ENCODE peak calls at places on chromosomes 7 and 10, in eight cellular contexts. K is ovary, W is lower leg skin, J is left ventricle myocardium inferior, Q is NB4, A is cardiac fibroblast, Z is AG04449, P is GM12878. E is an unnamed sample.

GRCh38 chr7:64625114-64626082 is 40.5 kb upstream of the ZNF107 start:
- DNase-seq in K (no peak), W (no peak), J (no peak), Q (peak; percentile 68), A (peak; percentile 38), Z (no peak), P (no peak), E (no peak)

GRCh38 chr7:64581929-64582894 is 19.3 kb upstream of the ZNF680 start:
- DNase-seq in K (no peak), W (no peak), J (no peak), Q (no peak), A (peak; percentile 39), Z (no peak), P (no peak), E (peak; percentile 97)

GRCh38 chr7:36034020-36034419 is 119.0 kb upstream of the EEPD1 start:
- DNase-seq in K (no peak), W (no peak), J (no peak), Q (no peak), A (peak; percentile 38), Z (peak; percentile 54), P (no peak), E (no peak)

GRCh38 chr10:30687698-30688213 is 58.2 kb upstream of the LYZL2 start:
- DNase-seq in K (no peak), W (peak; percentile 55), J (peak; percentile 64), Q (peak; percentile 72), A (peak; percentile 78), Z (no peak), P (no peak), E (peak; percentile 70)

GRCh38 chr10:7475046-7475860 is 64.4 kb upstream of the SFMBT2 start:
- DNase-seq in K (peak; percentile 69), W (no peak), J (peak; percentile 38), Q (no peak), A (no peak), Z (no peak), P (no peak), E (no peak)

GRCh38 chr7:67346876-67347275 is 350.2 kb downstream of the TYW1 start:
- DNase-seq in K (no peak), W (no peak), J (no peak), Q (no peak), A (no peak), Z (no peak), P (no peak), E (no peak)

GRCh38 chr7:27175005-27175625 is 995 bp upstream of the HOXA10 start:
- DNase-seq in K (peak; percentile 14), W (no peak), J (peak; percentile 6), Q (peak; percentile 74), A (no peak), Z (no peak), P (no peak), E (no peak)

GRCh38 chr7:2353650-2354172 is 916 bp upstream of the EIF3B start:
- DNase-seq in K (peak; percentile 93), W (peak; percentile 87), J (peak; percentile 91), Q (peak; percentile 96), A (peak; percentile 93), Z (peak; percentile 19), P (peak; percentile 63), E (peak; percentile 91)

GRCh38 chr10:12934777-12935176 is 66.7 kb downstream of the CCDC3 start:
- DNase-seq in K (no peak), W (no peak), J (no peak), Q (peak; percentile 85), A (peak; percentile 68), Z (no peak), P (no peak), E (peak; percentile 49)

GRCh38 chr10:102633282-102633681 is 11.0 kb upstream of the TRIM8 start:
- DNase-seq in K (peak; percentile 47), W (no peak), J (peak; percentile 48), Q (peak; percentile 98), A (peak; percentile 77), Z (no peak), P (no peak), E (peak; percentile 92)

GRCh38 chr10:96987842-96988175 is 155.7 kb downstream of the LCOR start:
- DNase-seq in K (no peak), W (no peak), J (no peak), Q (no peak), A (peak; percentile 38), Z (no peak), P (no peak), E (no peak)

GRCh38 chr7:7553386-7553785 is 13.3 kb upstream of the MIOS start:
- DNase-seq in K (no peak), W (no peak), J (no peak), Q (no peak), A (peak; percentile 31), Z (no peak), P (no peak), E (no peak)

GRCh38 chr10:4650572-4650971 is 175.4 kb upstream of the AKR1E2 start:
- DNase-seq in K (no peak), W (peak; percentile 55), J (no peak), Q (no peak), A (peak; percentile 56), Z (no peak), P (no peak), E (no peak)

GRCh38 chr7:50119815-50120637 is 27.0 kb upstream of the ZPBP start:
- DNase-seq in K (no peak), W (no peak), J (no peak), Q (peak; percentile 62), A (no peak), Z (no peak), P (no peak), E (no peak)

GRCh38 chr10:104332243-104333036 is 5.8 kb downstream of the ITPRIP start:
- DNase-seq in K (peak; percentile 17), W (no peak), J (no peak), Q (no peak), A (peak; percentile 36), Z (no peak), P (no peak), E (peak; percentile 49)

GRCh38 chr7:32892521-32893224 is 1.1 kb upstream of the KBTBD2 start:
- DNase-seq in K (peak; percentile 65), W (peak; percentile 45), J (peak; percentile 37), Q (peak; percentile 88), A (peak; percentile 75), Z (no peak), P (no peak), E (peak; percentile 75)

GRCh38 chr10:49398000-49398861 is 2.3 kb upstream of the DRGX start:
- DNase-seq in K (peak; percentile 51), W (no peak), J (peak; percentile 55), Q (peak; percentile 30), A (peak; percentile 44), Z (no peak), P (no peak), E (peak; percentile 48)

GRCh38 chr7:116592445-116592844 is 67.6 kb downstream of the CAV1 start:
- DNase-seq in K (no peak), W (no peak), J (peak; percentile 21), Q (peak; percentile 48), A (no peak), Z (no peak), P (no peak), E (no peak)
- H3K4me3 ChIP-seq in K (no peak overlapping the region), W (no peak overlapping the region), J (peak overlapping the region; percentile 47), Q (no peak overlapping the region), A (no peak overlapping the region), Z (no peak overlapping the region), P (no peak overlapping the region), E (no peak overlapping the region)

GRCh38 chr10:51711519-51711891 is 12.1 kb upstream of the CSTF2T start:
- DNase-seq in K (no peak), W (no peak), J (no peak), Q (no peak), A (no peak), Z (no peak), P (no peak), E (peak; percentile 33)

GRCh38 chr10:51718804-51719291 is 19.5 kb upstream of the CSTF2T start:
- DNase-seq in K (no peak), W (no peak), J (no peak), Q (no peak), A (peak; percentile 59), Z (peak; percentile 72), P (no peak), E (peak; percentile 78)

DNA sequence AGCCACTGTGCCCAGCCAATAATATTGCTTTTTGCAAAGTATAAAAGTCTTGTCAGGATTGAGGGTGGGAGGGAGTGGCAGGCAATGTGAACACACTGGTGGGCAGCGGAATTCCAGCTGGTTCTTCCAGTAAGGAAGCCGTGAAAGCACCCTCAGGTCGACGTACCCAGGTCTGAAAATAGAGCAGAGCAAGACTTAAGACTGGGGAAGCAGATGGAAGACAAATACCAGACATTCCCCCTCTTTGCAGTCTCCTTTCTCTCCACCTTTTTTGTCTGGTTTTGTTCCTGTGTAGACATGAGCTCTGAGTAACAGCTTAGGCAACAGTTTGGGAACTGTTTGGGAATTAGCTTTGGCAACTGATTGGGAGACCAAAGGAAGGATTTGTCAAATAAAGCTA is 17.6 kb upstream of the CSTF2T start:
- DNase-seq in K (no peak), W (no peak), J (no peak), Q (no peak), A (peak; percentile 23), Z (peak; percentile 31), P (no peak), E (peak; percentile 21)
- TF ChIP-seq CTCF in K (no peak), W (no peak), J (no peak), Q (no peak), A (no peak), Z (no peak), P (no peak), E (no peak)

DNA sequence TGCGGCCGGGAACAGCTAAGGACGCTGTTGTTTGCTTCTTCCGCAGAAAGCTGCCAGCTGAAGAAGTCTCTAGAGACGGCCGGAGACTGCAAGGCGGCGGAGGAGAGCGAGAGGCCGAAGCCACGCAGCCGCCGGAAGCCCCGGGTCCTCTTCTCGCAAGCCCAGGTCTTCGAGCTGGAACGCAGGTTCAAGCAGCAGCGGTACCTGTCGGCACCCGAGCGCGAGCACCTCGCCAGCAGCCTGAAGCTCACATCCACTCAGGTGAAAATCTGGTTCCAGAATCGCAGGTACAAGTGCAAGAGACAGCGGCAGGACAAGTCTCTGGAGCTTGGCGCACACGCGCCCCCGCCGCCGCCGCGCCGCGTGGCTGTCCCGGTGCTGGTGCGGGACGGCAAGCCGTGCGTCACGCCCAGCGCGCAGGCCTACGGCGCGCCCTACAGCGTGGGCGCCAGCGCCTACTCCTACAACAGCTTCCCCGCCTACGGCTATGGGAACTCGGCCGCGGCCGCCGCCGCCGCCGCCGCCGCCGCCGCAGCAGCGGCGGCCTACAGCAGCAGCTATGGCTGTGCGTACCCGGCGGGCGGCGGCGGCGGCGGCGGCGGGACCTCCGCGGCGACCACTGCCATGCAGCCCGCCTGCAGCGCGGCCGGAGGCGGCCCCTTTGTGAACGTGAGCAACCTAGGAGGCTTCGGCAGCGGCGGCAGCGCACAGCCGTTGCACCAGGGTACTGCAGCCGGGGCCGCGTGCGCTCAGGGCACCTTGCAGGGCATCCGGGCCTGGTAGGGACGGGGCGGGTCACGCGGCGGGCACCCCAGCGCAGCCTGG is 2.4 kb downstream of the NKX2-3 start:
- DNase-seq in K (no peak), W (no peak), J (no peak), Q (peak; percentile 83), A (no peak), Z (no peak), P (no peak), E (peak; percentile 20)
- H3K4me3 ChIP-seq in K (peak overlapping the region; percentile 17), W (peak overlapping the region; percentile 4), J (peak overlapping the region; percentile 56), Q (peak overlapping the region; percentile 56), A (no peak overlapping the region), Z (no peak overlapping the region), P (no peak overlapping the region), E (no peak overlapping the region)

DNA sequence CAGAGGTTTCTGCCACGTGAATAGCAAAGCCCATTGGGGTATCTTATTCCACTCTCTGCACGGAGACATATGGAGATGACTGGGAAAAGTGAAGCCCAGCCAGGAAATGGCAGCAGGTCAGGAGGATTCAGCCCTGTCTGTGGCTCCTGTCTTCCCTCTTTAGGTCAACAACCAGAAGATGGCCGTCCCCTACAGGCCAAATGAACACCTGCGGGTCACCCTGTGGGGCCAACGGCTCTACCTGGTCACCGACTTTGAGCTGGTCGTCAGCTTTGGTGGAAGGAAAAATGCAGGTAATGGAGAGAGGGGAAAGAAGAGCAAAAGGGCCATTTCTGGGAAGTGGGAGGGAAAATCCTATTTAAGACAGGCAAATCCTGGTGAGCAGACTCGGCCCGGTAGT is 38.3 kb downstream of the EPHB4 start:
- DNase-seq in K (no peak), W (no peak), J (no peak), Q (no peak), A (no peak), Z (no peak), P (no peak), E (no peak)
- TF ChIP-seq CTCF in K (no peak), W (no peak), J (no peak), Q (no peak), A (peak; percentile 16), Z (no peak), P (no peak), E (no peak)